ENCODE peak calls at places on chromosomes 3 and 15, in six cellular contexts. H is breast epithelium, U is adrenal gland, S is heart left ventricle, G is body of pancreas, L is transverse colon. N is an unnamed sample.

GRCh38 chr3:122797291-122797690 is 2.4 kb downstream of the SLC49A4 start:
- DNase-seq in H (no peak), U (no peak), S (no peak), G (no peak), L (no peak), N (no peak)

GRCh38 chr15:67979281-67979680 is 74.8 kb upstream of the PIAS1 start:
- DNase-seq in H (no peak), U (no peak), S (no peak), G (no peak), L (no peak), N (no peak)

GRCh38 chr3:170477395-170477794 is 58.7 kb downstream of the CLDN11 start:
- DNase-seq in H (no peak), U (no peak), S (no peak), G (no peak), L (no peak), N (no peak)

GRCh38 chr3:67531149-67532101 is 123.0 kb downstream of the SUCLG2 start:
- DNase-seq in H (no peak), U (no peak), S (no peak), G (no peak), L (no peak), N (no peak)

GRCh38 chr3:126349611-126350501 is 7.4 kb downstream of the KLF15 start:
- DNase-seq in H (no peak), U (no peak), S (no peak), G (no peak), L (peak; percentile 3), N (no peak)

GRCh38 chr3:64431717-64432116 is 206.5 kb upstream of the PRICKLE2 start:
- DNase-seq in H (no peak), U (no peak), S (no peak), G (no peak), L (no peak), N (no peak)

GRCh38 chr3:68151359-68151758 is 496.9 kb upstream of the SUCLG2 start:
- DNase-seq in H (no peak), U (no peak), S (no peak), G (no peak), L (no peak), N (no peak)

GRCh38 chr3:195872800-195873199 is 35.6 kb downstream of the TNK2 start:
- DNase-seq in H (no peak), U (no peak), S (no peak), G (no peak), L (no peak), N (peak; percentile 84)

GRCh38 chr3:60810876-60811275 is 440.4 kb downstream of the FHIT start:
- DNase-seq in H (no peak), U (no peak), S (no peak), G (no peak), L (no peak), N (no peak)
- H3K36me3 ChIP-seq in H (no peaks in the 10 kb centered on the region), U (no peaks in the 10 kb centered on the region), S (no peaks in the 10 kb centered on the region), G (no peaks in the 10 kb centered on the region), L (no peaks in the 10 kb centered on the region), N (no peaks in the 10 kb centered on the region)

GRCh38 chr15:71199384-71200351 is 84.4 kb downstream of the THSD4 start:
- DNase-seq in H (no peak), U (no peak), S (no peak), G (no peak), L (no peak), N (no peak)
- TF ChIP-seq POLR2A in H (no peak), U (no peak), S (no peak), G (no peak), L (no peak), N (no peak)

GRCh38 chr15:73567022-73567421 is 66.2 kb downstream of the NPTN start:
- DNase-seq in H (no peak), U (no peak), S (no peak), G (no peak), L (no peak), N (no peak)
- H3K36me3 ChIP-seq in H (no peaks in the 10 kb centered on the region), U (peaks cover 44% of the 10 kb centered on the region), S (peaks cover 76% of the 10 kb centered on the region), G (peaks cover 10% of the 10 kb centered on the region), L (no peaks in the 10 kb centered on the region), N (peaks cover 16% of the 10 kb centered on the region)

GRCh38 chr3:172152869-172153268 is 113.5 kb downstream of the FNDC3B start:
- DNase-seq in H (no peak), U (no peak), S (peak; percentile 39), G (peak; percentile 29), L (no peak), N (no peak)

GRCh38 chr3:172152294-172152649 is 112.9 kb downstream of the FNDC3B start:
- DNase-seq in H (no peak), U (no peak), S (no peak), G (no peak), L (no peak), N (no peak)

GRCh38 chr3:172151610-172152293 is 112.4 kb downstream of the FNDC3B start:
- DNase-seq in H (no peak), U (no peak), S (no peak), G (no peak), L (no peak), N (no peak)

GRCh38 chr3:172154768-172155649 is 115.6 kb downstream of the FNDC3B start:
- DNase-seq in H (no peak), U (no peak), S (no peak), G (no peak), L (peak; percentile 56), N (no peak)

GRCh38 chr3:172153335-172153861 is 114.0 kb downstream of the FNDC3B start:
- DNase-seq in H (peak; percentile 96), U (peak; percentile 94), S (peak; percentile 93), G (peak; percentile 93), L (peak; percentile 87), N (peak; percentile 92)
- TF ChIP-seq POLR2A in H (no peak), U (peak; percentile 89), S (no peak), G (peak; percentile 72), L (peak; percentile 38), N (peak; percentile 64)

GRCh38 chr3:135249186-135249585 is 454.1 kb downstream of the EPHB1 start:
- DNase-seq in H (no peak), U (no peak), S (no peak), G (no peak), L (no peak), N (no peak)
- H3K36me3 ChIP-seq in H (no peaks in the 10 kb centered on the region), U (no peaks in the 10 kb centered on the region), S (no peaks in the 10 kb centered on the region), G (no peaks in the 10 kb centered on the region), L (no peaks in the 10 kb centered on the region), N (no peaks in the 10 kb centered on the region)

DNA sequence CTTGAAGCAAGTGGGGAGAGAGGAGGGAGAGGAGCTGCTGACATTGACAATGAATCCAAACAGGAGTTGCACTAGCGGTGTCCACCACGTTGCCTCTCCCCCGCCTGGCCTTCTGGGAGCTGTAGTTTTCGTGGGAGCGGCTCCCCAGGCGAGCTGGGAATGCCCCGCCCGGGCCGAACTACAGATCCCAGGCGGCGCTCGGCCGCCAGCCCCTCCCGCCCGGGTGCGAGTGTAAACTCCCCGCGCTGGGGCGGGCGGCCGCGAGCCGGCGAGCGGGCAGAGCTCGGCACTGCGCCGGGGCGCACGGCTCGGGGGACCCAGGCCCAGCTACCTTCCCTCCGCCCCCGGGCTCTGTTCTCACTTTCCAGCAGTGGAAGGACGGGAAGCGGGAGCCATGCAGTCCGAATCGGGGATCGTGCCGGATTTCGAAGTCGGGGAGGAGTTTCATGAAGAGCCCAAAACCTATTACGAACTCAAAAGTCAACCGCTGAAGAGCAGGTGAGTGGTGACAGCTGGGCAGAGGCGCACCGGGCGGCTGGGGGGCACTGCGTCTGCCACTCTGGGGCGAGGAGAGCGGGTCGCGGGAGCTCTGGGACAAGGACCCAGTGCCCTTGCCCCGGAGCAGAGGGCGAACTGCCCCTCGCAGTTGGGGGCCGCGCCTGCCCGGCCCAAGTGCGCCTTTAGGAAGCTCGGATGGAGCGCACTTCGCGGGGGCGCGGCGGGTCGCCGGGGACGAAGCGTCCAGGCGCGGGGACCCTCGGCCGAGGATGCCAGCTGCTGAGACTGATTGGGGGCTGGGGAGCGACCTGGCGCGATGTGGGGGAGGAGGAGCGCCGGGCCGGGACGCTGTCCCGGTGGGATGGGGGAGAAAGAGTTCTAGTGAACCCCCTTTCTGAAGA is at the start of gene MITF:
- DNase-seq in H (peak; percentile 84), U (peak; percentile 95), S (peak; percentile 97), G (peak; percentile 93), L (peak; percentile 89), N (peak; percentile 93)
- TF ChIP-seq POLR2A in H (no peak), U (peak; percentile 65), S (peak; percentile 71), G (peak; percentile 50), L (peak; percentile 45), N (no peak)

DNA sequence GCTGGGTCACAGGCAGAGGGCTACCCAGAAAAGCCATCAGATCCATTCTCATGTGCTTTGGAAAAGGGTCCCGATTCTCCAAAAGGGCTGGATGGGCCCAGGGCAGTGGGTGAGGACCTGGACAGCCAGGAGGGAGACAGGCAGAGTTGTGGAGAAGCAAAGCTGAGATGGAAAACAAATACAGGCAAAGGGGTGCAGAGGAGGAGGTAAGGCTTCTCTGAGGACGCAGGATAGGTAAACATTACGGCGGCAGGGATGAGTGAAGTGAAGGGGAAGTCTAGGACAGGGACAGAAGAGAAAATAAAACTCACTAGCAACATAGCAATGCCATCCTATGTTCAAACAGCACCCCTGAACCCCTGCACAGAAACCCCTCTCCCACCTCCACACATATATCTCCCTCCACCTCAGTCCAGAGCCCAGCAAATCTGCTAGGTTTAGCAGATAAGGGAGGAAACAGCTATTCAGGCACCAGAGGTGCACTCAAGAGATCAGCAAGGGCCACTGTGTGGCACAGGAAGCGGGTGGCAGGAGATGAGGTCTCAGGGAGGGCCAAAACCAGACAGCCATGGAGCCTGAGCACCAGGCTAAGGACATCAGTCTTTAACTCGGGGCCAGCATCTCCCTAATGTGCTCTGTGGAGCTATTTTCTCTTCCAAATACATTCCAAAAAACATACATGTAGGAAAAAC is 51.3 kb downstream of the HOMER2 start:
- DNase-seq in H (no peak), U (no peak), S (no peak), G (no peak), L (no peak), N (no peak)
- H3K36me3 ChIP-seq in H (no peaks in the 10 kb centered on the region), U (no peaks in the 10 kb centered on the region), S (no peaks in the 10 kb centered on the region), G (no peaks in the 10 kb centered on the region), L (no peaks in the 10 kb centered on the region), N (no peaks in the 10 kb centered on the region)

DNA sequence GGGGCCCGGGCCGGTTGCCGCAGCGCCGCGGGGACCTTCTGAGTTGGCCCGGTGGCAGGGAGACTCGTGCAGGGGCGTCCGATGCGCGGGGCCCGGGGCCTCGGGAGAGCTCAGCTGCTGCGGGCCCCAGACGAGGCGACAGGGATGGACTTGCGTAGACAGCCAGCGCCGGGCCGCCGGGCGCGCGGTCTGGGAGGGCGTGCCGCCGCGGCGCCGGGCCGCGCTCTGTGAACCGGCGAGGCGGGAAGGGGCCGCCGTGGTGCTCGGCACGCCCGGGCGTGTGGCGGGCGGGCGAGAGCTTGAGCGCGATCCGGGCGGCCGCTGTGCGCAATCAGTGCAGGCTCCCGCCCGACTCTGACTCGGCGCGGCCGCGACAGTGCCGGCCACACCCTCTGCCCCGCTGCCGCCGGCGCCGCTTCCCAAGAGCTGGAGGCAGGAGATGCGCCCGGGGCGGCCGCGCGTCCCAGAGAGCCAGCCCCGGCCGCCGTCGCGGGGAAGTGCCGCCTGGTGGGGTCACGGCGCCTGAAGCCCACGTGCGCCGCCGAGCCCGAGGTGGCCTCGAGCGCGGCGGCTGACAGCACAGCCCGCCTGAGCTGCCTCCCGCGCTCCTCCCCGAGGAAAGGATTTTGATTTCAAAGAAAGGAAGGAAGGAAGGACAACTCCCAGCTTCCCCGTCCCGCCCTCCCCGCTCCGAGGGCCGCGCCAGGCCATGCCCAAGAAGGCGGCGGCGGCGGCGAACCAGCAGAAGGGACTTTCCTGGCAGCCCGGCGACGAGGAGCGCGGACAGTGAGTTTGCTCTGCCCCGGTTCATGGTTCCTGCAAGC is 669 bp downstream of the TLNRD1 start:
- DNase-seq in H (peak; percentile 42), U (peak; percentile 59), S (peak; percentile 75), G (peak; percentile 61), L (peak; percentile 73), N (peak; percentile 50)
- TF ChIP-seq POLR2A in H (no peak), U (peak; percentile 54), S (no peak), G (no peak), L (peak; percentile 24), N (peak; percentile 15)